ENCODE peak calls at places on chromosomes 6 and 20, in four cellular contexts. Q is sciatic nerve, L is putamen, H is astrocyte. R is an unnamed sample.

GRCh38 chr20:37907330-37907676 is 4.4 kb downstream of the VSTM2L start:
- DNase-seq in H (no peak), L (no peak), Q (no peak), R (no peak)

GRCh38 chr6:3119040-3119723 is 671 bp downstream of the BPHL start:
- DNase-seq in Q (no peak), H (peak), L (no peak), R (no peak)

GRCh38 chr20:6708010-6708409 is 59.5 kb upstream of the BMP2 start:
- DNase-seq in Q (peak), H (peak), L (no peak), R (no peak)

GRCh38 chr20:47326718-47327137 is 29.8 kb downstream of the ZMYND8 start:
- DNase-seq in L (no peak), Q (no peak), H (peak), R (no peak)

GRCh38 chr20:46959081-46959692 is 64.5 kb downstream of the EYA2 start:
- DNase-seq in L (no peak), Q (no peak), H (peak), R (no peak)

GRCh38 chr6:117706504-117706903 is 31.2 kb downstream of the NUS1 start:
- DNase-seq in Q (no peak), L (no peak), H (no peak), R (no peak)

GRCh38 chr6:95576621-95577316 is 566 bp upstream of the MANEA start:
- DNase-seq in L (no peak), Q (no peak), H (peak), R (peak)

GRCh38 chr20:36269507-36269906 is 33.2 kb downstream of the AAR2 start:
- DNase-seq in L (no peak), Q (no peak), H (no peak), R (no peak)

GRCh38 chr20:25014816-25015215 is 22.3 kb upstream of the APMAP start:
- DNase-seq in L (no peak), H (no peak), Q (peak), R (no peak)

GRCh38 chr20:49306903-49307336 is 29.1 kb upstream of the ZNFX1 start:
- DNase-seq in L (no peak), H (no peak), Q (no peak), R (no peak)

GRCh38 chr6:7008451-7008988 is 99.2 kb upstream of the RREB1 start:
- DNase-seq in H (no peak), Q (no peak), L (no peak), R (no peak)

GRCh38 chr6:108778421-108779186 is 69.6 kb upstream of the ARMC2 start:
- DNase-seq in Q (no peak), L (no peak), H (no peak), R (no peak)

GRCh38 chr6:112863753-112864152 is 516.6 kb downstream of the RFPL4B start:
- DNase-seq in H (no peak), L (no peak), Q (no peak), R (no peak)

GRCh38 chr20:50284811-50285375 is 94.3 kb downstream of the CEBPB start:
- DNase-seq in H (no peak), L (no peak), Q (no peak), R (peak)

GRCh38 chr6:76770166-76770565 is 693.1 kb downstream of the HTR1B start:
- DNase-seq in Q (no peak), L (no peak), H (no peak), R (no peak)

GRCh38 chr20:25284131-25284601 is 36.3 kb downstream of the PYGB start:
- DNase-seq in L (no peak), Q (peak), H (no peak), R (no peak)

GRCh38 chr6:27091661-27092315 is 155.7 kb upstream of the PRSS16 start:
- DNase-seq in L (peak), H (peak), Q (no peak), R (peak)

GRCh38 chr6:119227377-119227776 is 122.2 kb downstream of the MAN1A1 start:
- DNase-seq in L (no peak), H (no peak), Q (no peak), R (no peak)

GRCh38 chr6:168706471-168707177 is 265.6 kb downstream of the SMOC2 start:
- DNase-seq in H (no peak), L (no peak), Q (no peak), R (no peak)

GRCh38 chr6:52371656-52372151 is 9.8 kb downstream of the PAQR8 start:
- DNase-seq in H (peak), L (no peak), Q (no peak), R (no peak)

GRCh38 chr6:70375166-70375565 is 38.1 kb upstream of the FAM135A start:
- DNase-seq in L (no peak), H (no peak), Q (no peak), R (no peak)

GRCh38 chr6:80163754-80164187 is 57.3 kb downstream of the BCKDHB start:
- DNase-seq in L (no peak), H (peak), Q (no peak), R (peak)